ENCODE peak calls at places on chromosomes 4 and X, in seven cellular contexts. Z is mammary epithelial cell, E is A549, Q is OCI-LY7, S is endothelial cell of umbilical vein, Y is fibroblast of lung, X is neural progenitor cell. F is an unnamed sample.

GRCh38 chr4:104475652-104476051 is 19.0 kb downstream of the CXXC4 start:
- DNase-seq in Z (no peak), E (no peak), Q (no peak), S (no peak), Y (no peak), X (peak), F (no peak)

GRCh38 chr4:78557841-78558240 is 6.3 kb downstream of the ANXA3 start:
- DNase-seq in Z (no peak), E (no peak), Q (no peak), S (peak), Y (no peak), X (no peak), F (no peak)

GRCh38 chrX:155747520-155747919 is 133.6 kb upstream of the VAMP7 start:
- DNase-seq in Z (peak), E (no peak), Q (no peak), S (peak), Y (no peak), X (no peak), F (no peak)

GRCh38 chr4:37648084-37648817 is 37.9 kb downstream of the RELL1 start:
- DNase-seq in Z (peak), E (peak), Q (no peak), S (peak), Y (peak), X (no peak), F (peak)

GRCh38 chrX:44767308-44767707 is 76.5 kb upstream of the DUSP21 start:
- DNase-seq in Z (no peak), E (no peak), Q (no peak), S (no peak), Y (no peak), X (no peak), F (no peak)

GRCh38 chr4:86302242-86302641 is 57.6 kb downstream of the MAPK10 start:
- DNase-seq in Z (peak), E (no peak), Q (no peak), S (peak), Y (peak), X (peak), F (no peak)

GRCh38 chrX:17023670-17024069 is 77.2 kb downstream of the REPS2 start:
- DNase-seq in Z (no peak), E (no peak), Q (no peak), S (no peak), Y (no peak), X (no peak), F (no peak)

GRCh38 chr4:10006236-10006603 is 15.1 kb downstream of the SLC2A9 start:
- DNase-seq in Z (peak), E (peak), Q (peak), S (peak), Y (peak), X (no peak), F (peak)

GRCh38 chrX:7068939-7069367 is 78.6 kb upstream of the STS start:
- DNase-seq in Z (peak), E (no peak), Q (peak), S (peak), Y (no peak), X (peak), F (no peak)

GRCh38 chr4:89166971-89167475 is 55.7 kb downstream of the TIGD2 start:
- DNase-seq in Z (no peak), E (no peak), Q (no peak), S (peak), Y (no peak), X (no peak), F (no peak)

GRCh38 chr4:165330071-165330470 is 2.6 kb downstream of the MSMO1 start:
- DNase-seq in Z (no peak), E (no peak), Q (no peak), S (no peak), Y (no peak), X (no peak), F (no peak)

GRCh38 chr4:168639914-168640313 is 143.1 kb downstream of the PALLD start:
- DNase-seq in Z (no peak), E (no peak), Q (no peak), S (no peak), Y (no peak), X (no peak), F (no peak)

GRCh38 chr4:128663325-128663724 is 146.2 kb upstream of the JADE1 start:
- DNase-seq in Z (no peak), E (no peak), Q (peak), S (no peak), Y (no peak), X (no peak), F (no peak)

GRCh38 chrX:3231766-3232165 is 114.7 kb downstream of the MXRA5 start:
- DNase-seq in Z (no peak), E (no peak), Q (no peak), S (no peak), Y (no peak), X (no peak), F (peak)

GRCh38 chrX:103428525-103428924 is 52.2 kb downstream of the BEX3 start:
- DNase-seq in Z (no peak), E (no peak), Q (no peak), S (no peak), Y (no peak), X (no peak), F (peak)

GRCh38 chr4:166675411-166675810 is 558.9 kb downstream of the SPOCK3 start:
- DNase-seq in Z (peak), E (no peak), Q (no peak), S (no peak), Y (peak), X (no peak), F (no peak)

GRCh38 chrX:11953615-11954014 is 184.7 kb upstream of the FRMPD4 start:
- DNase-seq in Z (peak), E (peak), Q (no peak), S (no peak), Y (peak), X (peak), F (no peak)

GRCh38 chr4:244471-244870 is 60.8 kb downstream of the ZNF732 start:
- DNase-seq in Z (peak), E (peak), Q (peak), S (peak), Y (peak), X (peak), F (no peak)

GRCh38 chr4:114599231-114600065 is 841 bp downstream of the UGT8 start:
- DNase-seq in Z (peak), E (no peak), Q (peak), S (no peak), Y (peak), X (peak), F (peak)

GRCh38 chrX:107485019-107485418 is 35.6 kb downstream of the FRMPD3 start:
- DNase-seq in Z (no peak), E (no peak), Q (peak), S (no peak), Y (no peak), X (no peak), F (no peak)

GRCh38 chr4:179692251-179692650 is 2250.0 kb upstream of the AGA start:
- DNase-seq in Z (no peak), E (no peak), Q (no peak), S (no peak), Y (no peak), X (no peak), F (no peak)

GRCh38 chrX:125503769-125504168 is 184.1 kb downstream of the TEX13C start:
- DNase-seq in Z (no peak), E (no peak), Q (no peak), S (no peak), Y (no peak), X (no peak), F (no peak)

GRCh38 chr4:155510771-155511170 is 134.0 kb upstream of the MAP9 start:
- DNase-seq in Z (no peak), E (no peak), Q (no peak), S (no peak), Y (no peak), X (no peak), F (no peak)

GRCh38 chr4:7722716-7723115 is 216.9 kb downstream of the AFAP1 start:
- DNase-seq in Z (no peak), E (no peak), Q (no peak), S (peak), Y (no peak), X (no peak), F (no peak)

GRCh38 chrX:12975670-12975965 is 708 bp downstream of the TMSB4X start:
- DNase-seq in Z (no peak), E (no peak), Q (no peak), S (no peak), Y (no peak), X (peak), F (no peak)

GRCh38 chr4:184845367-184846011 is 19.7 kb upstream of the ACSL1 start:
- DNase-seq in Z (peak), E (no peak), Q (no peak), S (no peak), Y (peak), X (no peak), F (no peak)

GRCh38 chr4:151824647-151825046 is 63.8 kb upstream of the GATB start:
- DNase-seq in Z (no peak), E (no peak), Q (no peak), S (no peak), Y (no peak), X (no peak), F (no peak)

GRCh38 chrX:113906168-113906567 is 677.7 kb upstream of the HTR2C start:
- DNase-seq in Z (no peak), E (no peak), Q (no peak), S (no peak), Y (no peak), X (peak), F (no peak)

GRCh38 chrX:148556498-148556897 is 56.1 kb downstream of the AFF2 start:
- DNase-seq in Z (no peak), E (no peak), Q (no peak), S (no peak), Y (no peak), X (no peak), F (no peak)

DNA sequence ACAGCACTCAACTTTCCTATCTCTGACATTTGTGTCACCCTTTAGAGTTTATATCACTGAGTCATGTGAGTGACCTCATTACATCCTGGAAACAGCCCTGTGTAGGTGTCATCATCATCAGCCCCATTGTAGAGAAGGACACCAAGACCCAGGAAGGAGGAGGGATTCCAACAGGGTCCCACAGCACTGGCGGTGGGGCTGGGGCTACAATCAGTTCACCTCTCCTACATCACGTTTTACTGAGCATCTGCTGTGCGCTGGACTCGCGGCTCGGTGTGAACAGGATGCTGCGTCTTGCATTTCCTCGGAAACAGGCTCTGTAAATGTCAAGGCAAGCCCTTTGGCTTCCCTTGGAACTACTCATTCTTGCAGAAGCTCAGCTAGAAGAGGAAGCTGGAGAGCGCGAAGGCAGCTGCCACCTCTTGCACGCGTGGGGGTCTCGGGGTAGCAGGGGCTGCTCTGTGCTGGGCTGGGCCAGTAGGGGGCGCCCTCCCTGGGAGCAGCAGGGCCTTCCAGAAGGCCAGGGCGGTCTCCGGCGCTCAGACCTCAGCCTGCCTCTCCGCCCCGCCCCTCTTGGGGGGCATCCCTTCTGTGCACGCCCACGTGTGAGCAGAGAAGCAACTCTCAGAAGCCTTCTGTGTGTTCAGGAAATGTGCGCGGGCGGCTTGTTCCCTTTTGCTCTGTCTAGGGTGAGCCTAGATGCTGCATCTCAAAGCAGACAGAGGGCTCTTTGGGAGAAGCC is 29.0 kb downstream of the REELD1 start:
- DNase-seq in Z (no peak), E (peak), Q (peak), S (peak), Y (no peak), X (peak), F (no peak)
- H3K4me2 ChIP-seq in Z (no peak), E (no peak), Q (no peak), S (no peak), Y (no peak), X (no peak), F (no peak)

DNA sequence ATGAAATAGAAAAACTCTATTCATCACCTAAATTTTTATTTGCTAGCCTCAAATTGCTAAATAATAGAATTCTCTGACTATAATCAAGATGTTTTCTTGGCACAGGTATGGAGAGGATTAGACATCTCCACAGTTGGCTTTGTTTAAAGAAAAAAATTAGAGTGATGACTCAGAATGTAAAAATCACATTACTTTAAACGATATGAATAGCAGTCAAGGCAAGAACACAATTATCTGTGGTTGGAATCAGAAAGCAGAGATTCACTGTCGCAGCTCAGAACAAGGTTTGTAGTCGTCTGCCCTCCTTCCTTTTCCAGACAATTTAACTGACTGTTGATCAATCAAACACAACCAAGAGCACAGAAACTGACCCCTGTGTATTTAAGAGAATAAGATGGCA is 32.2 kb upstream of the CCKAR start:
- DNase-seq in Z (peak), E (no peak), Q (no peak), S (no peak), Y (no peak), X (no peak), F (peak)
- H3K4me2 ChIP-seq in Z (no peak), E (no peak), Q (no peak), S (no peak), Y (no peak), X (no peak), F (peak)

GRCh38 chr4:176782794-176783193 is 9.9 kb downstream of the VEGFC start:
- DNase-seq in Z (no peak), E (no peak), Q (no peak), S (peak), Y (no peak), X (no peak), F (no peak)
- H3K4me2 ChIP-seq in Z (no peak), E (no peak), Q (no peak), S (no peak), Y (peak), X (no peak), F (peak)

GRCh38 chr4:99759346-99759984 is 57.2 kb upstream of the DAPP1 start:
- DNase-seq in Z (no peak), E (no peak), Q (no peak), S (no peak), Y (no peak), X (no peak), F (no peak)

GRCh38 chr4:99763635-99764101 is 53.0 kb upstream of the DAPP1 start:
- DNase-seq in Z (peak), E (peak), Q (no peak), S (peak), Y (peak), X (no peak), F (peak)

GRCh38 chr4:99755223-99755944 is 61.2 kb upstream of the DAPP1 start:
- DNase-seq in Z (no peak), E (no peak), Q (no peak), S (no peak), Y (peak), X (no peak), F (no peak)

GRCh38 chr4:99762728-99763127 is 53.9 kb upstream of the DAPP1 start:
- DNase-seq in Z (no peak), E (no peak), Q (no peak), S (no peak), Y (no peak), X (no peak), F (no peak)

GRCh38 chr4:99759988-99760387 is 56.6 kb upstream of the DAPP1 start:
- DNase-seq in Z (no peak), E (no peak), Q (no peak), S (no peak), Y (peak), X (no peak), F (no peak)
- H3K4me2 ChIP-seq in Z (no peak), E (no peak), Q (no peak), S (no peak), Y (no peak), X (no peak), F (no peak)

DNA sequence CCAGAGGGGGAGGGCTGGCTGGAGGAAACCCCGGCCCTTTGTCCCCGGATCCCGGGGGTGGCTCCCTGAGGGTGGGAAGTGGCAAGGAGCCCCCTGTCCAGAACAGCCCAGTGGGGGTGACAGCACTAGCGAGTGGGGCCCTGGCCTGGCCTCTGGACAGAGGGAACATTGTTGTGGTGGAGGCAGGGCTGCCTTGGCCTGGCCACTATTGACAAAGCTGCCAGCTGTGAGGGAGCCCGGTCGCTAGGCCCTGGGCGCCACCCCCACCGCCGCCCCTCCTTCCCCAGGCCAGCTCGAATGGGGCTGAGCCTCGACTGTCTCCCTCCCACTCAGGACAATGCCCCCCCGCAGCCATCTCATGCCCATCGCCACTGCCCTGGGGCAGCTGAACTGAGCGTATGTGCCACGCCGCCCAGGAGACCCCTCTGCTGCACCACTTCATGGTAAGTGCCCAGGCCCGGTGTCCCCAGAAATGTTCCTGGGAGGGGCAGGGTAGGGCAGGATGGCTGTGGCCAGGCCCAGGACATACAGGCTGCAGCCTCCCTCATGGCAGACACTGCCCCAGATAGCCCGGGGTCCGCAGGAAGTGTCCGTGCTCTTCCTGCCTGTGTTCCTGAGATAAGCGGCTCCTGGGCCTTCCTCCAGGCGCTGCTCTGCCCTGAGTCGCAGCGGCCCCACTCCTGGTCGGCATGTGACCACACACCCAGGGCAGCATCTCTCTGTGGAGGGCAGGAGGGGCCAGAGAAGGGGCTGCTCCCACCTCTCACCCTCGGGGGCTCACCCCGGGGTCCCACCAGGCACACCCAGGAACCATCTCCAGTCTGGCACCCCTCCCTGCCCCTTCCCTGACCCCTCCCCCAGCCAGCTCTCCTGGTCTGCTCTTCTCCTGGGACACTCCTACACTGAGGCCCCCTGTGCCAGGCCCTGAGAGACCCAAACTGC is 1.4 kb downstream of the PLXNB3 start:
- DNase-seq in Z (no peak), E (no peak), Q (no peak), S (peak), Y (no peak), X (no peak), F (peak)
- H3K4me2 ChIP-seq in Z (peak), E (peak), Q (no peak), S (peak), Y (peak), X (no peak), F (peak)

GRCh38 chr4:185932491-185932890 is 120.5 kb upstream of the SORBS2 start:
- DNase-seq in Z (no peak), E (no peak), Q (no peak), S (no peak), Y (no peak), X (peak), F (peak)
- H3K4me2 ChIP-seq in Z (no peak), E (no peak), Q (no peak), S (no peak), Y (no peak), X (peak), F (peak)

GRCh38 chr4:14608630-14609029 is 393.7 kb upstream of the CPEB2 start:
- DNase-seq in Z (no peak), E (no peak), Q (no peak), S (no peak), Y (no peak), X (no peak), F (no peak)

GRCh38 chr4:14607578-14607977 is 394.7 kb upstream of the CPEB2 start:
- DNase-seq in Z (peak), E (no peak), Q (no peak), S (no peak), Y (peak), X (no peak), F (peak)

DNA sequence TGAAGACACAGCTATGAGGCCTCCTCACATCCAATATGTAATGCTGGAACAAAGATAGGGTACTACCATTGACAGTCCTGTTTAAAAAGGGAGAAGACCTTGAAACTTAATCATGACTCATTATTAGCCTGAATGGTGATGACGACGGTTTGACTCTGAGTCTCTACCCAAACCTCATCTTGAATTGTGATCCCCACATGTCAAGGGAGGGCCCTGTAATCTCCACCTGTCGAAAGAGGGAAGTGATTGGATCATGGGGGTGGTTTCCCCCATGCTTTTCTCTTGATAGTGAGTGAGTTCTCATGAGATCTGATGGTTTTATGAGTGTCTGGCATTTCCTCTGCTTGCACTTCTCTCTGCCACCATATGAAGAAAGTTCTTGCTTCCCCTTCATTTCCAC is 395.3 kb upstream of the CPEB2 start:
- DNase-seq in Z (peak), E (no peak), Q (no peak), S (no peak), Y (no peak), X (no peak), F (no peak)
- H3K4me2 ChIP-seq in Z (no peak), E (peak), Q (no peak), S (no peak), Y (no peak), X (no peak), F (no peak)

GRCh38 chrX:115233497-115234219 is at the start of gene LRCH2:
- DNase-seq in Z (no peak), E (no peak), Q (no peak), S (peak), Y (no peak), X (peak), F (no peak)
- H3K4me2 ChIP-seq in Z (no peak), E (peak), Q (no peak), S (peak), Y (peak), X (peak), F (peak)